ENCODE peak calls at places on chromosomes 1 and 21, in four cellular contexts. N, K, V and F are unnamed samples.

GRCh38 chr1:156226782-156227181 is 14.0 kb downstream of the PMF1 start:
- DNase-seq in N (no peak), K (no peak), V (no peak), F (no peak)

GRCh38 chr1:93701619-93702018 is 20.0 kb upstream of the BCAR3 start:
- DNase-seq in N (peak), K (no peak), V (peak), F (peak)

GRCh38 chr21:25790122-25790951 is 55.6 kb downstream of the GABPA start:
- DNase-seq in N (peak), K (no peak), V (peak), F (peak)

GRCh38 chr1:94305704-94306103 is 68.3 kb upstream of the ARHGAP29 start:
- DNase-seq in N (peak), K (no peak), V (no peak), F (no peak)

GRCh38 chr1:62337785-62338631 is 18.8 kb upstream of the KANK4 start:
- DNase-seq in N (no peak), K (peak), V (no peak), F (no peak)

GRCh38 chr21:21973806-21974205 is 975.6 kb downstream of the NCAM2 start:
- DNase-seq in N (no peak), K (no peak), V (no peak), F (no peak)

GRCh38 chr1:30173560-30173959 is 549.8 kb downstream of the MATN1 start:
- DNase-seq in N (no peak), K (no peak), V (no peak), F (no peak)

GRCh38 chr21:44442266-44443125 is 12.8 kb upstream of the LRRC3 start:
- DNase-seq in N (no peak), K (no peak), V (no peak), F (no peak)

GRCh38 chr1:42968654-42969053 is 10.0 kb upstream of the SLC2A1 start:
- DNase-seq in N (no peak), K (no peak), V (no peak), F (no peak)

GRCh38 chr1:110457206-110457605 is 6.3 kb downstream of the PROK1 start:
- DNase-seq in N (no peak), K (no peak), V (no peak), F (no peak)

GRCh38 chr1:153168686-153169085 is 18.0 kb upstream of the SPRR2G start:
- DNase-seq in N (no peak), K (no peak), V (no peak), F (no peak)
- TF ChIP-seq RCOR1 in N (no peak), K (no peak), V (no peak), F (no peak)

GRCh38 chr1:16292739-16293138 is 55.8 kb upstream of the CPLANE2 start:
- DNase-seq in N (no peak), K (no peak), V (no peak), F (no peak)
- TF ChIP-seq SMC3 in N (no peak), K (no peak), V (no peak), F (no peak)

DNA sequence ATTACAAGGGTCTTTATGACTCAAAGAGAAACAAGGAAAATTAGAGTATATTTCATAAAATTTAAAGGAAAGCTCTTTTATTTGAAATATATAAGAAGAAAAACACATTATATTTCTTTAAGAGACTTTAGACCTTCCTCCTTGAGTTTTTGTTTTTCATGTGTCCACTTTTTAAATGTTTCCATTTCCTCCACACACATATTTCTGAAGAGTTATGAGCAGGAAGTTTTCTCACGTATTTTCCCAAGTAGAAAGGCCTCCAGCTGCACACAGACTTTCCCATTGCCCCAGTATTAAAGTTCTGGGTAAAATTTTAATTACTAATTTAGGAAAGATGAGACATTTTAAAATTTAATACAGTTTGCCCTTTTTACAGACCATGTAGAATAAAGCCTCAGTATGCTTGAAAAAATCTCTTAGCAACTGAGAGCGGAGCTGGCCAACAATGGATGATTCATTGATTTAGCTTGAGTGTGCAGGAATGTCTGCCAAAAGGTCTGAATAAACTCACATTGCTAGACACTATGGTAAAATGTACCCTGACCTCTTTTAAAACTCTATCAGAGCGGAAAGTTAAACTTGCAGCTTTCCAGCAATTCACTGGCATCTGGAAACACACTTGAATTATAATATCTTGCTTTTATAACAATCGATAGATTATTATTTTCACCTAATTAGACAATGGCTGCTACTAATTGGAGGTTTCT is 57.9 kb downstream of the DDAH1 start:
- DNase-seq in N (peak), K (no peak), V (no peak), F (peak)
- TF ChIP-seq RCOR1 in N (no peak), K (no peak), V (no peak), F (no peak)

DNA sequence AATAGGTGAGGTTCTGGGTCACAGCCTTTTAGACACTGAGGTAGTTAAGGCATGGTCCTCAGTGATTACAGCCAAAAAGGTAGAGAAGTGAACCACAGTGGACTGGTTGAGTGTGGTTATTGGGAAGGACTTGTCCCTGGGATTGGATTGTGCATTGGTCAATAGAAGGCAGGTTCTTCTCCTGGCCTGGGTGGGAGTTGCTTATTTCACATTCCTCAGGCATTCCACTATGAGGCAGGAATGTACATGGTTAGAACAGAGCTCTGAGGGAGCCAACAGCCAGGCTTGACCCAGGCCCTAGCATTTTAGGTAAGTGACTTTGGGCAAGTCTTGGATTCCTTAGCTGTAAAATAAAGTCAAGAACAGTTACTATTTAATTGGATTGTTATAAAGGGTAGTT is 97.9 kb upstream of the MARK1 start:
- DNase-seq in N (no peak), K (no peak), V (no peak), F (no peak)
- TF ChIP-seq SMC3 in N (no peak), K (no peak), V (no peak), F (no peak)

GRCh38 chr1:234998174-234998741 is 130.4 kb downstream of the TOMM20 start:
- DNase-seq in N (no peak), K (no peak), V (no peak), F (peak)
- TF ChIP-seq RCOR1 in N (no peak), K (no peak), V (no peak), F (no peak)

GRCh38 chr1:17594026-17594425 is 54.5 kb downstream of the ARHGEF10L start:
- DNase-seq in N (no peak), K (no peak), V (peak), F (no peak)
- TF ChIP-seq SMC3 in N (no peak), K (no peak), V (peak), F (no peak)

DNA sequence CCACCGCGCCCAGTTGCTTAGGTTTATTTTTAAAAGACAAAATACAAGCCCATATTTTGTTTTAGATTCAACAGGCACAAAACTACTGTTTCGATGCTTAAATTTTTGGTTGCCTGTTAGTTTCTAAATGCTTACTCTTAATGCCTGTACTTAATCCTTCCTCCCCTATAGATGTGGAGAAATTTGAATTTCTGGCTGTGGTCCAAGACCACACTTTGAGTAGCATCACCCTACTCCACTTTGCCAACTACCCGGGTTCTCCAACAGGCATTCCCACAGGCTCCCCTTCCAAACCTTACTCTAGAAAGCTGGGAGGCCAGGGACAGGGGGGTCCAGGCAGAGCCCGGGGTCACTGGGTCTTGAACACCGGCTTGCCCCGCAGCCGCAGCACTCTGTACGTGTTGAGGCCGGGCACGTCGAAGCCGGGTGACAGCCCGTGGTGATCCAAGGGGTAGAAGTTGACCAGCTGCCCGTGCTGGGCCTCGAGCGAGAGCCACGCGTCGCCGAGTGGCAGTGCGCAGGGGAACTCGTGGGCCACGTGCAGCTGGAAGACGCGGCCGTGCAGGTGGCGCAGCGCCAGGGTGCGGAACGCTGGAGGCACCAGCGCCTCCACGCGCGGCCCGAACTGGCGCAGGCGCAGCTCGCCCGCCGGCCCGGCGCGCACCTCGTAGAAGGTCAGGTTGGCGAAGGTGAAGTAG is 19.8 kb downstream of the LACTBL1 start:
- DNase-seq in N (no peak), K (no peak), V (peak), F (no peak)
- TF ChIP-seq RCOR1 in N (no peak), K (no peak), V (no peak), F (no peak)